ENCODE peak calls at places on chromosomes 5 and 9, in five cellular contexts. R is HTR-8/SVneo; E is ACHN; Z is GM04503; B is activated naive CD4-positive, alpha-beta T cell. M is an unnamed sample.

GRCh38 chr9:95091574-95091970 is 225.9 kb downstream of the FANCC start:
- DNase-seq in B (no peak), R (no peak), Z (no peak), E (no peak), M (peak; percentile 30)

GRCh38 chr5:111197523-111197922 is 26.7 kb upstream of the CAMK4 start:
- DNase-seq in R (no peak), Z (no peak), B (no peak), E (no peak), M (peak; percentile 44)

GRCh38 chr9:120832766-120833165 is 10.0 kb downstream of the PSMD5 start:
- DNase-seq in E (no peak), R (no peak), B (no peak), Z (no peak), M (no peak)

GRCh38 chr9:32627394-32627954 is 8.0 kb downstream of the TAF1L start:
- DNase-seq in Z (no peak), E (peak; percentile 12), R (no peak), B (no peak), M (peak; percentile 19)

GRCh38 chr5:96904054-96904931 is 28.0 kb downstream of the ERAP2 start:
- DNase-seq in R (no peak), B (no peak), E (no peak), Z (no peak), M (no peak)

GRCh38 chr9:70111042-70111602 is 67.5 kb downstream of the MAMDC2 start:
- DNase-seq in Z (no peak), B (peak; percentile 5), E (peak; percentile 72), R (peak; percentile 58), M (peak; percentile 64)

GRCh38 chr5:177403826-177404640 is 3.6 kb upstream of the PFN3 start:
- DNase-seq in B (peak; percentile 44), R (peak; percentile 88), E (peak; percentile 74), Z (no peak), M (peak; percentile 92)

GRCh38 chr9:102185962-102186361 is 447.5 kb upstream of the GRIN3A start:
- DNase-seq in E (peak; percentile 5), Z (no peak), B (no peak), R (no peak), M (no peak)

GRCh38 chr9:107276966-107277710 is 5.9 kb upstream of the RAD23B start:
- DNase-seq in Z (peak; percentile 65), E (no peak), B (no peak), R (no peak), M (no peak)

GRCh38 chr5:131171276-131171815 is 602 bp downstream of the LYRM7 start:
- DNase-seq in Z (no peak), B (no peak), R (no peak), E (peak; percentile 3), M (peak; percentile 15)

GRCh38 chr9:101639785-101640437 is 45.1 kb upstream of the PPP3R2 start:
- DNase-seq in Z (no peak), B (no peak), E (no peak), R (no peak), M (no peak)

GRCh38 chr9:134626576-134627416 is 14.8 kb upstream of the COL5A1 start:
- DNase-seq in E (no peak), Z (no peak), B (no peak), R (peak; percentile 65), M (no peak)

GRCh38 chr5:73969195-73970059 is 343.4 kb downstream of the ARHGEF28 start:
- DNase-seq in E (no peak), Z (no peak), R (no peak), B (no peak), M (no peak)

GRCh38 chr5:112779531-112779930 is 41.8 kb downstream of the APC start:
- DNase-seq in E (no peak), Z (peak; percentile 64), B (no peak), R (no peak), M (no peak)

GRCh38 chr5:56055287-56055686 is 60.5 kb upstream of the IL6ST start:
- DNase-seq in E (no peak), R (no peak), Z (no peak), B (no peak), M (no peak)

GRCh38 chr9:130555968-130556367 is 23.4 kb upstream of the FUBP3 start:
- DNase-seq in B (no peak), E (peak; percentile 46), R (no peak), Z (no peak), M (peak; percentile 47)

GRCh38 chr5:56093970-56094369 is 99.2 kb upstream of the IL6ST start:
- DNase-seq in R (no peak), B (no peak), E (no peak), Z (no peak), M (no peak)

GRCh38 chr5:74428275-74428674 is 212.3 kb downstream of the ENC1 start:
- DNase-seq in B (no peak), E (no peak), Z (no peak), R (no peak), M (no peak)